ENCODE peak calls at places on chromosomes 5 and 9, in eight cellular contexts. One of them, this sample, is unnamed.

GRCh38 chr9:125600194-125600593 is 106.8 kb downstream of the MAPKAP1 start:
- DNase-seq in body of pancreas: peak; percentile 62
- DNase-seq in Panc1: no peak
- DNase-seq in osteocyte: no peak
- DNase-seq in mucosa of descending colon: peak; percentile 67
- DNase-seq in astrocyte: no peak
- DNase-seq in AG10803: no peak
- DNase-seq in Calu3: no peak
- DNase-seq in this sample: no peak

GRCh38 chr5:74903165-74903787 is 37.1 kb upstream of the FAM169A start:
- DNase-seq in Panc1: no peak
- DNase-seq in body of pancreas: peak; percentile 66
- DNase-seq in osteocyte: no peak
- DNase-seq in astrocyte: no peak
- DNase-seq in Calu3: peak; percentile 87
- DNase-seq in AG10803: no peak
- DNase-seq in mucosa of descending colon: peak; percentile 78
- DNase-seq in this sample: no peak

GRCh38 chr5:178793156-178793555 is 62.7 kb upstream of the ZNF354A start:
- DNase-seq in Calu3: no peak
- DNase-seq in body of pancreas: peak; percentile 50
- DNase-seq in osteocyte: no peak
- DNase-seq in mucosa of descending colon: peak; percentile 37
- DNase-seq in Panc1: no peak
- DNase-seq in AG10803: no peak
- DNase-seq in astrocyte: no peak
- DNase-seq in this sample: peak; percentile 8

GRCh38 chr5:126801992-126802294 is 25.0 kb downstream of the LMNB1 start:
- DNase-seq in AG10803: peak; percentile 65
- DNase-seq in osteocyte: no peak
- DNase-seq in mucosa of descending colon: peak; percentile 48
- DNase-seq in Panc1: peak; percentile 12
- DNase-seq in astrocyte: no peak
- DNase-seq in body of pancreas: no peak
- DNase-seq in Calu3: no peak
- DNase-seq in this sample: no peak

GRCh38 chr9:111414406-111414805 is 69.8 kb downstream of the ECPAS start:
- DNase-seq in astrocyte: no peak
- DNase-seq in Calu3: no peak
- DNase-seq in mucosa of descending colon: no peak
- DNase-seq in AG10803: no peak
- DNase-seq in Panc1: no peak
- DNase-seq in osteocyte: no peak
- DNase-seq in body of pancreas: no peak
- DNase-seq in this sample: no peak

GRCh38 chr9:112174965-112175795 is at the start of gene SUSD1:
- DNase-seq in astrocyte: no peak
- DNase-seq in body of pancreas: peak; percentile 44
- DNase-seq in osteocyte: no peak
- DNase-seq in mucosa of descending colon: peak; percentile 67
- DNase-seq in AG10803: no peak
- DNase-seq in Panc1: no peak
- DNase-seq in Calu3: peak; percentile 30
- DNase-seq in this sample: peak; percentile 25

GRCh38 chr5:71924980-71925379 is 182.3 kb upstream of the MAP1B start:
- DNase-seq in AG10803: peak; percentile 68
- DNase-seq in Calu3: no peak
- DNase-seq in osteocyte: no peak
- DNase-seq in mucosa of descending colon: no peak
- DNase-seq in astrocyte: peak; percentile 50
- DNase-seq in body of pancreas: no peak
- DNase-seq in Panc1: peak; percentile 28
- DNase-seq in this sample: no peak

GRCh38 chr9:93084471-93084881 is 11.5 kb upstream of the CARD19 start:
- DNase-seq in astrocyte: no peak
- DNase-seq in osteocyte: peak; percentile 67
- DNase-seq in mucosa of descending colon: no peak
- DNase-seq in Calu3: no peak
- DNase-seq in AG10803: no peak
- DNase-seq in body of pancreas: no peak
- DNase-seq in Panc1: no peak
- DNase-seq in this sample: no peak

GRCh38 chr5:78985407-78986223 is 505 bp upstream of the ARSB start:
- DNase-seq in osteocyte: no peak
- DNase-seq in mucosa of descending colon: peak; percentile 51
- DNase-seq in astrocyte: peak; percentile 73
- DNase-seq in Panc1: no peak
- DNase-seq in AG10803: peak; percentile 41
- DNase-seq in Calu3: peak; percentile 61
- DNase-seq in body of pancreas: peak; percentile 69
- DNase-seq in this sample: peak; percentile 44

GRCh38 chr9:132181796-132182521 is 20.1 kb downstream of the NTNG2 start:
- DNase-seq in osteocyte: no peak
- DNase-seq in body of pancreas: no peak
- DNase-seq in AG10803: peak; percentile 17
- DNase-seq in Calu3: no peak
- DNase-seq in mucosa of descending colon: no peak
- DNase-seq in astrocyte: no peak
- DNase-seq in Panc1: no peak
- DNase-seq in this sample: no peak

GRCh38 chr5:142531977-142532376 is 153.9 kb downstream of the FGF1 start:
- DNase-seq in astrocyte: no peak
- DNase-seq in osteocyte: no peak
- DNase-seq in Panc1: no peak
- DNase-seq in AG10803: no peak
- DNase-seq in body of pancreas: no peak
- DNase-seq in mucosa of descending colon: no peak
- DNase-seq in Calu3: no peak
- DNase-seq in this sample: no peak

GRCh38 chr5:172284275-172284971 is 859 bp upstream of the UBTD2 start:
- DNase-seq in osteocyte: no peak
- DNase-seq in Panc1: no peak
- DNase-seq in AG10803: peak; percentile 64
- DNase-seq in Calu3: no peak
- DNase-seq in mucosa of descending colon: no peak
- DNase-seq in astrocyte: no peak
- DNase-seq in body of pancreas: no peak
- DNase-seq in this sample: no peak

GRCh38 chr9:70587143-70587710 is 172.8 kb upstream of the KLF9 start:
- DNase-seq in AG10803: peak; percentile 74
- DNase-seq in osteocyte: no peak
- DNase-seq in astrocyte: peak; percentile 91
- DNase-seq in mucosa of descending colon: no peak
- DNase-seq in Panc1: no peak
- DNase-seq in Calu3: no peak
- DNase-seq in body of pancreas: no peak
- DNase-seq in this sample: no peak

GRCh38 chr9:3292311-3292710 is 233.5 kb downstream of the RFX3 start:
- DNase-seq in Panc1: no peak
- DNase-seq in AG10803: peak; percentile 32
- DNase-seq in astrocyte: peak; percentile 2
- DNase-seq in osteocyte: no peak
- DNase-seq in mucosa of descending colon: no peak
- DNase-seq in Calu3: no peak
- DNase-seq in body of pancreas: no peak
- DNase-seq in this sample: no peak

GRCh38 chr5:65742565-65743231 is 20.7 kb downstream of the NLN start:
- DNase-seq in AG10803: peak; percentile 83
- DNase-seq in osteocyte: no peak
- DNase-seq in Panc1: no peak
- DNase-seq in astrocyte: peak; percentile 79
- DNase-seq in body of pancreas: no peak
- DNase-seq in Calu3: peak; percentile 22
- DNase-seq in mucosa of descending colon: peak; percentile 17
- DNase-seq in this sample: no peak
- TF ChIP-seq CTCF in AG10803: peak; percentile 89
- TF ChIP-seq CTCF in osteocyte: peak; percentile 81
- TF ChIP-seq CTCF in Panc1: peak; percentile 73
- TF ChIP-seq CTCF in astrocyte: peak; percentile 88
- TF ChIP-seq CTCF in body of pancreas: peak; percentile 37
- TF ChIP-seq CTCF in Calu3: peak; percentile 69
- TF ChIP-seq CTCF in mucosa of descending colon: peak; percentile 30
- TF ChIP-seq CTCF in this sample: peak; percentile 12

GRCh38 chr5:57191163-57191562 is 17.3 kb downstream of the GPBP1 start:
- DNase-seq in Panc1: no peak
- DNase-seq in AG10803: no peak
- DNase-seq in mucosa of descending colon: no peak
- DNase-seq in Calu3: no peak
- DNase-seq in astrocyte: no peak
- DNase-seq in body of pancreas: no peak
- DNase-seq in osteocyte: no peak
- DNase-seq in this sample: no peak

GRCh38 chr5:57191986-57192385 is 18.1 kb downstream of the GPBP1 start:
- DNase-seq in AG10803: no peak
- DNase-seq in body of pancreas: no peak
- DNase-seq in astrocyte: no peak
- DNase-seq in osteocyte: no peak
- DNase-seq in Panc1: no peak
- DNase-seq in mucosa of descending colon: no peak
- DNase-seq in Calu3: no peak
- DNase-seq in this sample: no peak

GRCh38 chr5:57194653-57195052 is 20.8 kb downstream of the GPBP1 start:
- DNase-seq in osteocyte: no peak
- DNase-seq in astrocyte: no peak
- DNase-seq in mucosa of descending colon: no peak
- DNase-seq in Panc1: no peak
- DNase-seq in Calu3: no peak
- DNase-seq in AG10803: no peak
- DNase-seq in body of pancreas: no peak
- DNase-seq in this sample: no peak

GRCh38 chr5:57193757-57194413 is 20.0 kb downstream of the GPBP1 start:
- DNase-seq in body of pancreas: no peak
- DNase-seq in AG10803: no peak
- DNase-seq in Calu3: no peak
- DNase-seq in astrocyte: no peak
- DNase-seq in Panc1: no peak
- DNase-seq in osteocyte: no peak
- DNase-seq in mucosa of descending colon: no peak
- DNase-seq in this sample: no peak

DNA sequence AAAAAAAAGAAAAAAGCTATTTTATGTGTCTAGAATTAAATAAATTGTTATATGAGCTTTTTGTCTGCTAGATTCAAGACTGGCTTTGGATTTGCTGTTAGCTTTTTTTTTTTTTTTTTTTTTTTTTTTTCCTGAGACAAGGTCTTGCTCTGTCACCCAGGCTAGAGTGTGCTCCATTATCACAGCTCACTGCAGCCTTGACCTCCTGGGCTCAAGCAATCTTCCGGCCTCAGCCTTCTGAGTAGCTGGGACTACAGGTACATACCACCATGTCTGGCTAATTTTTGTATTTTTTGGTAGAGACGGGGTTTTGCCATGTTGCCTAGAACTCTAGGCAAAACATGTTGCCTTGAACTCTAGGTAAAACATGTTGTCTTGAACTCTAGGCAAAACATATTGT is 16.7 kb downstream of the GPBP1 start:
- DNase-seq in mucosa of descending colon: no peak
- DNase-seq in Panc1: no peak
- DNase-seq in body of pancreas: no peak
- DNase-seq in astrocyte: no peak
- DNase-seq in Calu3: no peak
- DNase-seq in AG10803: no peak
- DNase-seq in osteocyte: no peak
- DNase-seq in this sample: no peak
- TF ChIP-seq CTCF in mucosa of descending colon: no peak
- TF ChIP-seq CTCF in Panc1: no peak
- TF ChIP-seq CTCF in body of pancreas: no peak
- TF ChIP-seq CTCF in astrocyte: no peak
- TF ChIP-seq CTCF in Calu3: no peak
- TF ChIP-seq CTCF in AG10803: no peak
- TF ChIP-seq CTCF in osteocyte: no peak
- TF ChIP-seq CTCF in this sample: no peak

DNA sequence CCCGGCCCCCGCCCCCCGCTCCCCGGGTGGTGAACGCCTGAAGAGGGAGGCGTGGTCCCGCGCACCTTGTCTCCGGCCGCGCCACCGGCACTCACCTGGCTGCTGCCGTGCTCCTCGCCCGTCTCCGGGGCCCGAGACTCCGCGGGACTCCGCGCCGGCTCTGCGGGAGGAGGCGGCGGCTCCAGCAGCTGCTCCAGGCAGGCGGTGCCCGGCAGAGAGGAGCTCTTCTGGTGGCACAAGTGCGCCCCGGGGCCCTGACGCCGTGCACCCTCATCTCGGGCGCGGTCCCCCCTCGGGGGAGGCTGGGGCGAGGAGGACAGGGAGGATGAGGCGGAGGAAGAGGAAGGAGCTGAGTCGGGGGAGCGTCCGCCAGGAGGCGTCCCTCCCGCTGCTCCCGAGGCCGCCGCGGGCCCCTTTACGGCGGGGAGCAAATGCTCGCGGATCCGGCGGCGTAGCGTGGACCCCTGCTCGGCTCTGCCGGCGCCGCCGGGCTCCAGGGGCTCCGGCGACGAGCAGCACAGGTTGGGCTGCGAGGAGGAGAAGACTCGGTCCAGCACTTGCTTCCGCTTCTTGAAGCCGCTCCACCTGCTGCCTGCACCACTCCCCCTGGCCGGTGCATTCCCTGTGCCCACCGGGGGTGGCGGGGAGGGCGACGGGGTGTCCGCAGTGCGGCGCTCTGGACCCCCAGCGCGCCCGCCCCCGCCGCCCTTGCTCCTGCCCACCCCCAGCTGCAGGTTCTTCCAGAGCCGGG is 958 bp downstream of the MCTP1 start:
- DNase-seq in Panc1: no peak
- DNase-seq in mucosa of descending colon: peak; percentile 21
- DNase-seq in osteocyte: no peak
- DNase-seq in AG10803: no peak
- DNase-seq in astrocyte: peak; percentile 3
- DNase-seq in body of pancreas: peak; percentile 54
- DNase-seq in Calu3: peak; percentile 78
- DNase-seq in this sample: no peak
- TF ChIP-seq CTCF in Panc1: peak; percentile 87
- TF ChIP-seq CTCF in mucosa of descending colon: no peak
- TF ChIP-seq CTCF in osteocyte: peak; percentile 57
- TF ChIP-seq CTCF in AG10803: peak; percentile 27
- TF ChIP-seq CTCF in astrocyte: no peak
- TF ChIP-seq CTCF in body of pancreas: no peak
- TF ChIP-seq CTCF in Calu3: peak; percentile 76
- TF ChIP-seq CTCF in this sample: no peak

GRCh38 chr5:32777733-32778132 is 66.6 kb downstream of the NPR3 start:
- DNase-seq in mucosa of descending colon: no peak
- DNase-seq in body of pancreas: no peak
- DNase-seq in AG10803: peak; percentile 72
- DNase-seq in osteocyte: no peak
- DNase-seq in astrocyte: peak; percentile 18
- DNase-seq in Calu3: no peak
- DNase-seq in Panc1: no peak
- DNase-seq in this sample: no peak

GRCh38 chr5:32778403-32778802 is 67.3 kb downstream of the NPR3 start:
- DNase-seq in osteocyte: no peak
- DNase-seq in Panc1: no peak
- DNase-seq in astrocyte: no peak
- DNase-seq in body of pancreas: no peak
- DNase-seq in AG10803: no peak
- DNase-seq in mucosa of descending colon: no peak
- DNase-seq in Calu3: no peak
- DNase-seq in this sample: no peak

GRCh38 chr5:32779754-32780415 is 68.8 kb downstream of the NPR3 start:
- DNase-seq in Panc1: no peak
- DNase-seq in osteocyte: no peak
- DNase-seq in AG10803: no peak
- DNase-seq in body of pancreas: no peak
- DNase-seq in Calu3: no peak
- DNase-seq in mucosa of descending colon: no peak
- DNase-seq in astrocyte: peak; percentile 55
- DNase-seq in this sample: no peak

GRCh38 chr5:32776203-32776602 is 65.1 kb downstream of the NPR3 start:
- DNase-seq in osteocyte: no peak
- DNase-seq in mucosa of descending colon: no peak
- DNase-seq in Calu3: no peak
- DNase-seq in Panc1: no peak
- DNase-seq in body of pancreas: no peak
- DNase-seq in AG10803: peak; percentile 69
- DNase-seq in astrocyte: no peak
- DNase-seq in this sample: no peak

GRCh38 chr5:32777222-32777621 is 66.1 kb downstream of the NPR3 start:
- DNase-seq in osteocyte: no peak
- DNase-seq in Calu3: no peak
- DNase-seq in Panc1: no peak
- DNase-seq in astrocyte: no peak
- DNase-seq in body of pancreas: no peak
- DNase-seq in AG10803: no peak
- DNase-seq in mucosa of descending colon: no peak
- DNase-seq in this sample: no peak
- TF ChIP-seq CTCF in osteocyte: no peak
- TF ChIP-seq CTCF in Calu3: no peak
- TF ChIP-seq CTCF in Panc1: no peak
- TF ChIP-seq CTCF in astrocyte: no peak
- TF ChIP-seq CTCF in body of pancreas: no peak
- TF ChIP-seq CTCF in AG10803: no peak
- TF ChIP-seq CTCF in mucosa of descending colon: no peak
- TF ChIP-seq CTCF in this sample: no peak